ENCODE peak calls at places on chromosome 20, in ten cellular contexts. K is tibial artery, A is ovary, M is A549, B is trophoblast cell, D is occipital lobe, Y is AG09309, V is ureter, P is cardiac fibroblast, J is B cell. I is an unnamed sample.

GRCh38 chr20:3349786-3350185 is 57.7 kb downstream of the DNAAF9 start:
- DNase-seq in K (no peak), A (no peak), M (no peak), B (no peak), D (no peak), Y (no peak), V (no peak), P (no peak), J (no peak), I (no peak)

GRCh38 chr20:3115190-3116107 is 30.9 kb upstream of the AVP start:
- DNase-seq in K (no peak), A (peak), M (peak), B (peak), D (no peak), Y (peak), V (no peak), P (peak), J (peak), I (peak)

GRCh38 chr20:56445540-56445939 is 22.9 kb upstream of the RTF2 start:
- DNase-seq in K (no peak), A (no peak), M (no peak), B (no peak), D (no peak), Y (no peak), V (no peak), P (no peak), J (no peak), I (no peak)

GRCh38 chr20:32727663-32728062 is 15.6 kb downstream of the COMMD7 start:
- DNase-seq in K (no peak), A (no peak), M (no peak), B (no peak), D (peak), Y (peak), V (no peak), P (peak), J (no peak), I (peak)

GRCh38 chr20:46093531-46093930 is 3.8 kb upstream of the NCOA5 start:
- DNase-seq in K (no peak), A (no peak), M (no peak), B (no peak), D (no peak), Y (no peak), V (no peak), P (no peak), J (no peak), I (no peak)

GRCh38 chr20:50242863-50243609 is 52.4 kb downstream of the CEBPB start:
- DNase-seq in K (no peak), A (no peak), M (no peak), B (peak), D (peak), Y (no peak), V (no peak), P (peak), J (no peak), I (peak)

GRCh38 chr20:36601546-36601945 is 4.0 kb upstream of the RAB5IF start:
- DNase-seq in K (no peak), A (no peak), M (no peak), B (no peak), D (no peak), Y (no peak), V (no peak), P (no peak), J (no peak), I (no peak)

GRCh38 chr20:23214903-23215302 is 128.8 kb upstream of the CD93 start:
- DNase-seq in K (no peak), A (no peak), M (no peak), B (no peak), D (no peak), Y (no peak), V (no peak), P (no peak), J (no peak), I (no peak)

GRCh38 chr20:53706511-53707031 is 112.9 kb upstream of the ZNF217 start:
- DNase-seq in K (no peak), A (no peak), M (no peak), B (no peak), D (no peak), Y (peak), V (no peak), P (peak), J (no peak), I (no peak)

GRCh38 chr20:57260065-57260958 is 6.1 kb downstream of the BMP7 start:
- DNase-seq in K (no peak), A (no peak), M (no peak), B (no peak), D (no peak), Y (no peak), V (no peak), P (no peak), J (no peak), I (no peak)

GRCh38 chr20:43925786-43926185 is 11.1 kb downstream of the TOX2 start:
- DNase-seq in K (peak), A (no peak), M (no peak), B (no peak), D (no peak), Y (no peak), V (no peak), P (peak), J (no peak), I (peak)

I was measured in Ammon's horn.